ENCODE peak calls at places on chromosomes 5 and 9, in seven cellular contexts. D is cardiac fibroblast; L is colonic mucosa; I is stomach; K is endothelial cell of umbilical vein; B is CD8-positive, alpha-beta T cell; Z is PC-3. E is an unnamed sample.

GRCh38 chr9:136016221-136016881 is 55.2 kb upstream of the UBAC1 start:
- DNase-seq in Z (no peak), I (no peak), K (no peak), B (no peak), D (no peak), L (no peak), E (no peak)

GRCh38 chr5:131214828-131215227 is 44.1 kb downstream of the LYRM7 start:
- DNase-seq in K (no peak), B (no peak), L (no peak), D (no peak), Z (no peak), I (no peak), E (no peak)

GRCh38 chr5:170135796-170136490 is 30.2 kb downstream of the FOXI1 start:
- DNase-seq in D (peak), I (no peak), B (no peak), L (no peak), Z (no peak), K (peak), E (no peak)

GRCh38 chr5:132653716-132654115 is 4.3 kb upstream of the IL13 start:
- DNase-seq in K (no peak), I (peak), L (no peak), Z (no peak), B (no peak), D (no peak), E (no peak)

GRCh38 chr5:79512692-79513518 is 1.0 kb downstream of the HOMER1 start:
- DNase-seq in B (no peak), Z (peak), L (no peak), D (peak), K (peak), I (no peak), E (no peak)

GRCh38 chr5:100691545-100691944 is 156.4 kb downstream of the FAM174A start:
- DNase-seq in B (no peak), Z (peak), I (no peak), K (no peak), L (no peak), D (no peak), E (no peak)

GRCh38 chr5:154709368-154710305 is 45.5 kb upstream of the LARP1 start:
- DNase-seq in K (no peak), B (no peak), I (no peak), D (no peak), L (no peak), Z (no peak), E (no peak)

GRCh38 chr5:65062684-65063083 is 294.0 kb downstream of the CWC27 start:
- DNase-seq in L (peak), D (peak), Z (peak), I (no peak), K (peak), B (no peak), E (no peak)

GRCh38 chr9:72807765-72808445 is 144.9 kb downstream of the ALDH1A1 start:
- DNase-seq in K (peak), L (no peak), I (no peak), B (no peak), Z (peak), D (peak), E (no peak)

GRCh38 chr5:69217732-69218568 is 16.7 kb upstream of the CDK7 start:
- DNase-seq in K (peak), B (peak), Z (peak), D (peak), L (peak), I (peak), E (peak)

GRCh38 chr5:38226091-38226490 is 32.3 kb upstream of the EGFLAM start:
- DNase-seq in K (no peak), Z (no peak), B (no peak), L (no peak), I (no peak), D (no peak), E (no peak)

GRCh38 chr9:123678038-123678877 is 251.7 kb downstream of the DENND1A start:
- DNase-seq in I (peak), B (no peak), L (peak), D (no peak), Z (peak), K (peak), E (peak)

GRCh38 chr5:76422175-76422574 is 19.1 kb downstream of the IQGAP2 start:
- DNase-seq in K (no peak), L (no peak), I (no peak), D (no peak), B (no peak), Z (no peak), E (peak)

GRCh38 chr5:9473624-9474023 is 72.3 kb downstream of the SEMA5A start:
- DNase-seq in L (no peak), D (no peak), K (no peak), Z (no peak), I (no peak), B (no peak), E (no peak)

GRCh38 chr9:76716270-76716669 is 48.0 kb upstream of the PCA3 start:
- DNase-seq in L (no peak), K (no peak), D (no peak), B (no peak), Z (no peak), I (no peak), E (no peak)

GRCh38 chr9:89808076-89808701 is 203.4 kb downstream of the GADD45G start:
- DNase-seq in D (no peak), Z (no peak), K (peak), L (no peak), B (no peak), I (no peak), E (no peak)

GRCh38 chr9:125536184-125537152 is 170.5 kb downstream of the MAPKAP1 start:
- DNase-seq in B (no peak), I (no peak), D (peak), K (no peak), Z (peak), L (no peak), E (no peak)

GRCh38 chr9:106964329-106964728 is 101.4 kb downstream of the ZNF462 start:
- DNase-seq in L (no peak), K (no peak), Z (no peak), D (no peak), B (no peak), I (no peak), E (no peak)

GRCh38 chr5:83001788-83002381 is 75.3 kb downstream of the TMEM167A start:
- DNase-seq in I (no peak), Z (no peak), K (no peak), L (no peak), D (no peak), B (no peak), E (no peak)

GRCh38 chr9:18343799-18344198 is 130.2 kb upstream of the ADAMTSL1 start:
- DNase-seq in I (no peak), D (peak), B (no peak), L (no peak), K (no peak), Z (no peak), E (no peak)

GRCh38 chr9:127449332-127449966 is 1.8 kb downstream of the RPL12 start:
- DNase-seq in D (peak), Z (no peak), I (no peak), L (no peak), B (no peak), K (no peak), E (no peak)

GRCh38 chr5:54249210-54250028 is 61.0 kb downstream of the ARL15 start:
- DNase-seq in I (peak), Z (peak), K (no peak), L (peak), D (no peak), B (peak), E (no peak)

GRCh38 chr5:123094227-123094918 is 5.3 kb downstream of the PRDM6 start:
- DNase-seq in D (no peak), B (no peak), I (no peak), L (no peak), Z (no peak), K (no peak), E (no peak)

GRCh38 chr9:89363921-89364663 is 45.8 kb downstream of the SECISBP2 start:
- DNase-seq in B (no peak), L (no peak), I (peak), K (no peak), Z (no peak), D (no peak), E (no peak)

GRCh38 chr9:68979538-68980314 is 34.2 kb downstream of the PRKACG start:
- DNase-seq in B (no peak), L (peak), Z (no peak), D (no peak), I (no peak), K (no peak), E (no peak)

GRCh38 chr5:139760066-139761056 is 35.2 kb upstream of the PSD2 start:
- DNase-seq in K (no peak), L (no peak), Z (peak), B (no peak), D (no peak), I (no peak), E (no peak)

GRCh38 chr5:141402553-141403328 is at the start of gene PCDHGA9:
- DNase-seq in D (peak), K (no peak), Z (no peak), I (no peak), B (no peak), L (no peak), E (no peak)

GRCh38 chr9:5920860-5921328 is 30.2 kb downstream of the MLANA start:
- DNase-seq in B (no peak), I (no peak), K (no peak), D (no peak), L (no peak), Z (no peak), E (no peak)

GRCh38 chr5:134511796-134512660 is 13.4 kb upstream of the JADE2 start:
- DNase-seq in B (no peak), L (peak), D (peak), K (no peak), Z (peak), I (peak), E (no peak)

GRCh38 chr5:108753877-108754276 is 6.2 kb downstream of the FER start:
- DNase-seq in L (no peak), B (no peak), I (no peak), Z (peak), K (no peak), D (peak), E (no peak)

GRCh38 chr5:45132972-45133371 is 324.2 kb downstream of the MRPS30 start:
- DNase-seq in B (no peak), I (no peak), K (no peak), D (no peak), L (no peak), Z (no peak), E (no peak)

GRCh38 chr9:113854310-113854709 is 21.8 kb upstream of the ZNF618 start:
- DNase-seq in L (no peak), Z (no peak), K (no peak), D (no peak), I (no peak), B (no peak), E (no peak)

GRCh38 chr5:112895682-112896081 is 26.3 kb downstream of the REEP5 start:
- DNase-seq in I (no peak), Z (no peak), K (no peak), L (no peak), D (no peak), B (no peak), E (no peak)

GRCh38 chr9:108271646-108272349 is 584.0 kb downstream of the ACTL7B start:
- DNase-seq in D (peak), I (peak), Z (peak), L (peak), K (peak), B (no peak), E (peak)

DNA sequence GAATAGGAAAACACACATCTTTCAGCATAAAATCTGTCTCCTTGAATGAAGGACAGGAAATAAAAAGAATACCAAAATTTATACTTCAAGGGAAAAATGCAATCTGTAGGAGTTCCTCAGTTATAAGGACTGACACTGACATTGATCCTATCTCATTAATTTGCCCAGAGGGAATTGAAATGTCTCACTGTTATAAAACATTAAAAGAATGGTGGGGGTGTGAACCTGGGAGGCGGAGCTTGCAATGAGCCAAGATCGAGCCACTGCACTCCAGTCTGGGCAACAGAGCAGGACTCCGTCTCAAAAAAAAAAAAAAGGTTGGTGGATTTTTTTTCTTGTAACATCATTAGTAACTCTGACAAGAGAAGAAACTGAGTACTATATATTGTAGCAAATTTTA is 60.8 kb downstream of the TTLL11 start:
- DNase-seq in B (no peak), Z (no peak), D (no peak), I (no peak), L (no peak), K (no peak), E (no peak)
- H3K4me3 ChIP-seq in B (no peak), Z (no peak), D (no peak), I (no peak), L (no peak), K (no peak), E (no peak)

GRCh38 chr9:26892251-26893029 is at the start of gene CAAP1:
- DNase-seq in D (peak), Z (peak), L (peak), B (peak), I (peak), K (peak), E (peak)
- TF ChIP-seq CTCF in D (peak), Z (peak), L (no peak), B (peak), I (no peak), K (peak), E (peak)

DNA sequence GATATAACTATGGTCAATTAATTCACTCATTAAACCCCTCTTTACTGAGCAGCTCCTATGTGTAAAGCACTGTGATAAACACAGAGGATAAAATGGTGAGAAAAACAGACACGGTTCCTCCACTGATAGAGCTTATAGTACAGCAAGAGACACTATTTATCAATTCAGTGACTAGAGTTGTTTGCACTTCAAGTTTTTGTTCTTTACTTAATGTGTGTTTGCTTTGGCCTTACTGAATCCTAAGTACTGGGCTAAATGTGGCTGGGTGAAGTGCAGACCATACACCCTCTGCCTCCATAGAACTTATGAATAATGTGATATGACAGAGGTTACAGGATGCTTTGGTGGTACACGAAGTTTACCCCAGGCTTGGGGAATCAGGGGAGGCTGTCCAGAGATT is 80.1 kb upstream of the ITGA1 start:
- DNase-seq in Z (no peak), L (no peak), K (no peak), D (no peak), B (no peak), I (no peak), E (no peak)
- H3K4me3 ChIP-seq in Z (no peak), L (no peak), K (no peak), D (no peak), B (no peak), I (no peak), E (no peak)

DNA sequence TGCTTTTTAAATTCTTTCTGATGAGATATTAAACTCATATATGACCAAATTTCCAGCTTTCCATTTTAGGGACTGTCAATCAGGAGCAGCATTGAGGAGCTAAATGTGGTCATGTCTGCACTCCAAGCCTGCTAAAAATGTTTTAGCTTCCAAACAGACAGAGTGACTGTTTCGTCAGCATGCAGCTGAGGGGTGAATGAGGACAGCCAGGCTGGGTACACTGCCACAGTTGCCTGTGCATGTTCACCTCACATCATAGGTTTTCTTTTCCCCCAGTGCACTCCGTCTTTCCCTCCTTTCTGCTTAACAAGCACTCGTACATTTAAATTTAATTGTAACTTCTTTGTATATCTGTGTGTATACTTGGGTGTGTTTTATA is 138.1 kb downstream of the ARRDC3 start:
- DNase-seq in K (no peak), I (no peak), L (no peak), D (no peak), B (no peak), Z (no peak), E (no peak)
- TF ChIP-seq CTCF in K (no peak), I (no peak), L (no peak), D (no peak), B (no peak), Z (no peak), E (no peak)

DNA sequence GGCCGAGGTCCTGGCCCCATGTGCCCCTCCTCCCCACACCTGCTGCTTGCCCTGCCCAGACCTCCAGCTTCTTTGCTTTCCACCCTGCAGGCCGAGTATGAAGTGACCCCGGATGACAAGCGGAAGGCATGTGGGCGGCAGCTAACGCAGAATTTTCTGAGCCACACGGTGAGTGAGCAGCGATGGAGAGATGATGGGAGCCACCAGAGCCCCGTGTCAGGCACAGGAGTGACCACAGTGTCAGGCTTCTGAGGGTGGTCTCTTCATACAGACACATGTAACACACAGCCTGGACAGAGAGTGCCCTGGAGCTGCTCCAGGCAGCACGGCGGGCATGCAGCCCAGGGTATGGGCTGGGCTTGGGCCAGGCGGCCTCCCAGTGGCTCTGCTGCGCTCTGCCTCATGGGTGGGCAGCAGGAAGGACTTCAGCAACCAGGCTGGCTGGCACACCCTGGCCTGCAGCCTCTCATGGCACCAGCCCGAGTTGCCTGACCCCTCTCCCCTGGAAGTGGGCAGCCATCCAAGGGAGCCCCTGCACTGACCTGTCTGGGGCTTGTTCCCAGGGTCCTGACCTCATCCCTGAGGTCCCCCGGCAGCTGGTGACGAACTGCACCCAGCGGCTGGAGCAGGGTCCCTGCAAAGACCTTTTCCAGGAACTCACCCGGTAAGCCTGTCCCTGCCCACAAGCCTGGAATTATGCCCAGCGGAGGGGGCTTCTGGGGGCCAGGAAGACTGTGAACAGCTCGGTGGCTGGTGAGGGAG is 5.8 kb downstream of the GRK6 start:
- DNase-seq in K (no peak), Z (no peak), L (no peak), I (no peak), D (no peak), B (no peak), E (no peak)
- H3K4me3 ChIP-seq in K (no peak), Z (no peak), L (no peak), I (peak), D (no peak), B (peak), E (no peak)

DNA sequence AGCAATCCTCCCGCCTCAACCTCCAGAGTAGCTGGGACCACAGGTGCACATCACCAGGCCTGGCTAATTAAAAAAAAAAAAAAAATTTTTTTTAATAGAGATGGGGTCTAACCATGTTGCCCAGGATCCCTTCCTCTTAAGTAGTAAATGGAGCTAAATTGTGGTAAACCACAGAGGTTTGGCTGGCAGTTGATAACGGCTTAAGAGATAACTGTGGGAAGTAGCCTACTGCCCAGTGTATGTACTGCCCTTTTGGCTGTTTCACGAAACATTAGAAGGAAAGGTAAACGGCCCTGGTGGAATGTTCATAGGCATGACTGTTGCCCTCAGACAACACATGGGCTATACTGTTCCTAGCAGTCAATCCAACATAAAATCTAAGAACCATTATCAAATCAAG is 44.4 kb downstream of the HMGCR start:
- DNase-seq in Z (no peak), D (no peak), K (no peak), B (no peak), I (no peak), L (no peak), E (no peak)
- TF ChIP-seq CTCF in Z (no peak), D (no peak), K (no peak), B (no peak), I (no peak), L (no peak), E (no peak)

DNA sequence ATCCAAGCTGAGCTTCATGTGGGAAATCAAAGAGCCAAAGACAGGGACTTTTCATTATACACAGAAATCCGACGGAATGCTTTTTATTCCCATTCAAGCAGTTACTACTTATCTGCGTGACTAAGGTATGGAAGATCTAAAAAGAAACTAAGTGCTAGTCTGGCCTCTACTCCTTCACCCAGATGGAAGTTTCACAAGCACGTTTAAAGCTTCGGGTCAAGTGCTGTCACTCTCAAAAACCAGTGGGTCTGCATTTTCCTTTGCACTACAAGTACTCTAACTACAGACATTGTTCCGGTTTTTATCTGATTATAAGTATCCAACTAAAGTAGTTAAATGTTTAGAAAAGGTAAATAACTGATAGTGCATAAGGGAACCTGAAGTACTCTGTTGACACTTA is 13.7 kb upstream of the MTAP start:
- DNase-seq in B (no peak), D (no peak), I (no peak), L (no peak), K (no peak), Z (peak), E (no peak)
- H3K4me3 ChIP-seq in B (no peak), D (no peak), I (no peak), L (no peak), K (no peak), Z (peak), E (no peak)

GRCh38 chr9:87834357-87834756 is 48.3 kb upstream of the SPATA31E1 start:
- DNase-seq in I (no peak), K (no peak), L (peak), Z (no peak), B (no peak), D (no peak), E (no peak)
- TF ChIP-seq CTCF in I (no peak), K (peak), L (no peak), Z (peak), B (no peak), D (peak), E (peak)

DNA sequence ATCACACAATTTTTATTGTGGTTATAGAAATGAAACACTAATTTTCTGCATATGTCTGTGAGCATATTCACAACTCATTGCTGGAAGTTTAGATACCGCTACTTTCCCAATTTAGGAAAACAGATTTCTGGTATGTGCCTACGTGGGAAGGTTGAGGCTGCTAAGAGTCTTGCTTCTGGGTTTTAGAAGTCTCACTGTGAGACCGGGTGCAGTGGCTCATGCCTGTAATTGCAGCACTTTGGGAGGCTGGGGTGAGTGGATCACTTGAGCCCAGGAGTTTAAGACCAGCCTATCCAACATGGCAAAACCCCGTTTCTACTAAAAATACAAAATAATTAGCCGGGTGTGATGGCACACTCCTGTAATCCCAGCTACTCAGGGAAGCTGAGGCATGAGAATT is 39.6 kb downstream of the UBAP1 start:
- DNase-seq in I (no peak), D (no peak), Z (no peak), L (no peak), K (no peak), B (no peak), E (no peak)
- H3K4me3 ChIP-seq in I (no peak), D (no peak), Z (no peak), L (no peak), K (no peak), B (no peak), E (no peak)